ENCODE peak calls at places on chromosome 6, in seven cellular contexts. One of them, this sample, is unnamed. For H3K9me3, the result is how much of the 10 kb centered on the place peaks cover.

GRCh38 chr6:134802426-134803058 is 147.4 kb downstream of the ALDH8A1 start:
- DNase-seq in MM.1S: no peak
- DNase-seq in OCI-LY7: no peak
- DNase-seq in PC-3: peak
- DNase-seq in HCT116: no peak
- DNase-seq in SK-N-SH: no peak
- DNase-seq in hepatocyte: no peak
- DNase-seq in this sample: no peak

GRCh38 chr6:170209354-170210025 is 81.4 kb downstream of the DLL1 start:
- DNase-seq in MM.1S: no peak
- DNase-seq in OCI-LY7: no peak
- DNase-seq in PC-3: no peak
- DNase-seq in HCT116: no peak
- DNase-seq in SK-N-SH: peak
- DNase-seq in hepatocyte: no peak
- DNase-seq in this sample: no peak

GRCh38 chr6:28543671-28544131 is 18.0 kb downstream of the GPX5 start:
- DNase-seq in MM.1S: no peak
- DNase-seq in OCI-LY7: no peak
- DNase-seq in PC-3: no peak
- DNase-seq in HCT116: no peak
- DNase-seq in SK-N-SH: peak
- DNase-seq in hepatocyte: peak
- DNase-seq in this sample: peak

GRCh38 chr6:170449835-170450753 is 103.0 kb downstream of the PSMB1 start:
- DNase-seq in MM.1S: no peak
- DNase-seq in OCI-LY7: no peak
- DNase-seq in PC-3: no peak
- DNase-seq in HCT116: no peak
- DNase-seq in SK-N-SH: no peak
- DNase-seq in hepatocyte: peak
- DNase-seq in this sample: no peak

GRCh38 chr6:18503588-18504231 is 116.6 kb downstream of the RNF144B start:
- DNase-seq in MM.1S: peak
- DNase-seq in OCI-LY7: peak
- DNase-seq in PC-3: peak
- DNase-seq in HCT116: peak
- DNase-seq in SK-N-SH: peak
- DNase-seq in hepatocyte: peak
- DNase-seq in this sample: peak

GRCh38 chr6:131761061-131761761 is 46.6 kb upstream of the ENPP1 start:
- DNase-seq in MM.1S: no peak
- DNase-seq in OCI-LY7: no peak
- DNase-seq in PC-3: peak
- DNase-seq in HCT116: no peak
- DNase-seq in SK-N-SH: no peak
- DNase-seq in hepatocyte: no peak
- DNase-seq in this sample: no peak

GRCh38 chr6:144223686-144224085 is 61.4 kb upstream of the UTRN start:
- DNase-seq in MM.1S: no peak
- DNase-seq in OCI-LY7: no peak
- DNase-seq in PC-3: no peak
- DNase-seq in HCT116: no peak
- DNase-seq in SK-N-SH: no peak
- DNase-seq in hepatocyte: no peak
- DNase-seq in this sample: no peak

GRCh38 chr6:152575621-152576150 is 61.5 kb downstream of the SYNE1 start:
- DNase-seq in MM.1S: no peak
- DNase-seq in OCI-LY7: no peak
- DNase-seq in PC-3: no peak
- DNase-seq in HCT116: no peak
- DNase-seq in SK-N-SH: no peak
- DNase-seq in hepatocyte: no peak
- DNase-seq in this sample: no peak

GRCh38 chr6:6875818-6876470 is 231.8 kb upstream of the RREB1 start:
- DNase-seq in MM.1S: no peak
- DNase-seq in OCI-LY7: no peak
- DNase-seq in PC-3: peak
- DNase-seq in HCT116: peak
- DNase-seq in SK-N-SH: no peak
- DNase-seq in hepatocyte: peak
- DNase-seq in this sample: no peak

GRCh38 chr6:113694278-113695077 is 162.7 kb upstream of the MARCKS start:
- DNase-seq in MM.1S: no peak
- DNase-seq in OCI-LY7: no peak
- DNase-seq in PC-3: peak
- DNase-seq in HCT116: no peak
- DNase-seq in SK-N-SH: no peak
- DNase-seq in hepatocyte: no peak
- DNase-seq in this sample: no peak

GRCh38 chr6:54135665-54136370 is 24.6 kb downstream of the MLIP start:
- DNase-seq in MM.1S: no peak
- DNase-seq in OCI-LY7: no peak
- DNase-seq in PC-3: peak
- DNase-seq in HCT116: no peak
- DNase-seq in SK-N-SH: no peak
- DNase-seq in hepatocyte: peak
- DNase-seq in this sample: no peak

GRCh38 chr6:148500402-148500801 is 157.8 kb downstream of the SASH1 start:
- DNase-seq in MM.1S: no peak
- DNase-seq in OCI-LY7: no peak
- DNase-seq in PC-3: no peak
- DNase-seq in HCT116: no peak
- DNase-seq in SK-N-SH: no peak
- DNase-seq in hepatocyte: no peak
- DNase-seq in this sample: no peak

GRCh38 chr6:33882154-33882553 is 78.4 kb upstream of the MLN start:
- DNase-seq in MM.1S: no peak
- DNase-seq in OCI-LY7: no peak
- DNase-seq in PC-3: no peak
- DNase-seq in HCT116: no peak
- DNase-seq in SK-N-SH: no peak
- DNase-seq in hepatocyte: peak
- DNase-seq in this sample: no peak

GRCh38 chr6:109455161-109455501 is 441 bp downstream of the MICAL1 start:
- DNase-seq in MM.1S: peak
- DNase-seq in OCI-LY7: peak
- DNase-seq in PC-3: no peak
- DNase-seq in HCT116: no peak
- DNase-seq in SK-N-SH: no peak
- DNase-seq in hepatocyte: peak
- DNase-seq in this sample: no peak

GRCh38 chr6:121951918-121952379 is 447.5 kb upstream of the HSF2 start:
- DNase-seq in MM.1S: no peak
- DNase-seq in OCI-LY7: no peak
- DNase-seq in PC-3: peak
- DNase-seq in HCT116: no peak
- DNase-seq in SK-N-SH: no peak
- DNase-seq in hepatocyte: peak
- DNase-seq in this sample: no peak

GRCh38 chr6:6191476-6191875 is 129.0 kb downstream of the F13A1 start:
- DNase-seq in MM.1S: peak
- DNase-seq in OCI-LY7: peak
- DNase-seq in PC-3: no peak
- DNase-seq in HCT116: no peak
- DNase-seq in SK-N-SH: no peak
- DNase-seq in hepatocyte: no peak
- DNase-seq in this sample: peak

GRCh38 chr6:5087389-5087788 is 2.2 kb downstream of the PPP1R3G start:
- DNase-seq in MM.1S: no peak
- DNase-seq in OCI-LY7: no peak
- DNase-seq in PC-3: no peak
- DNase-seq in HCT116: no peak
- DNase-seq in SK-N-SH: no peak
- DNase-seq in hepatocyte: no peak
- DNase-seq in this sample: peak

GRCh38 chr6:32255212-32256153 is 31.6 kb upstream of the NOTCH4 start:
- DNase-seq in MM.1S: peak
- DNase-seq in OCI-LY7: no peak
- DNase-seq in PC-3: no peak
- DNase-seq in HCT116: peak
- DNase-seq in SK-N-SH: peak
- DNase-seq in hepatocyte: peak
- DNase-seq in this sample: peak

GRCh38 chr6:110509617-110510231 is 33.3 kb upstream of the SLC22A16 start:
- DNase-seq in MM.1S: no peak
- DNase-seq in OCI-LY7: no peak
- DNase-seq in PC-3: peak
- DNase-seq in HCT116: peak
- DNase-seq in SK-N-SH: no peak
- DNase-seq in hepatocyte: peak
- DNase-seq in this sample: no peak

GRCh38 chr6:144447487-144447886 is 162.4 kb downstream of the UTRN start:
- DNase-seq in MM.1S: no peak
- DNase-seq in OCI-LY7: no peak
- DNase-seq in PC-3: peak
- DNase-seq in HCT116: no peak
- DNase-seq in SK-N-SH: no peak
- DNase-seq in hepatocyte: no peak
- DNase-seq in this sample: no peak

GRCh38 chr6:35181313-35181932 is 32.3 kb upstream of the SCUBE3 start:
- DNase-seq in MM.1S: peak
- DNase-seq in OCI-LY7: no peak
- DNase-seq in PC-3: peak
- DNase-seq in HCT116: no peak
- DNase-seq in SK-N-SH: no peak
- DNase-seq in hepatocyte: no peak
- DNase-seq in this sample: no peak

GRCh38 chr6:133368664-133369063 is 127.5 kb downstream of the EYA4 start:
- DNase-seq in MM.1S: peak
- DNase-seq in OCI-LY7: no peak
- DNase-seq in PC-3: peak
- DNase-seq in HCT116: peak
- DNase-seq in SK-N-SH: peak
- DNase-seq in hepatocyte: no peak
- DNase-seq in this sample: peak

GRCh38 chr6:130215526-130215925 is 7.2 kb downstream of the SAMD3 start:
- DNase-seq in MM.1S: peak
- DNase-seq in OCI-LY7: no peak
- DNase-seq in PC-3: no peak
- DNase-seq in HCT116: no peak
- DNase-seq in SK-N-SH: no peak
- DNase-seq in hepatocyte: no peak
- DNase-seq in this sample: no peak

GRCh38 chr6:16901777-16902176 is 140.5 kb upstream of the ATXN1 start:
- DNase-seq in MM.1S: no peak
- DNase-seq in OCI-LY7: no peak
- DNase-seq in PC-3: peak
- DNase-seq in HCT116: no peak
- DNase-seq in SK-N-SH: peak
- DNase-seq in hepatocyte: no peak
- DNase-seq in this sample: no peak

GRCh38 chr6:82364087-82365010 is 732 bp downstream of the TPBG start:
- DNase-seq in MM.1S: no peak
- DNase-seq in OCI-LY7: no peak
- DNase-seq in PC-3: peak
- DNase-seq in HCT116: peak
- DNase-seq in SK-N-SH: peak
- DNase-seq in hepatocyte: peak
- DNase-seq in this sample: peak

GRCh38 chr6:36752187-36752885 is 54.7 kb downstream of the RAB44 start:
- DNase-seq in MM.1S: peak
- DNase-seq in OCI-LY7: peak
- DNase-seq in PC-3: peak
- DNase-seq in HCT116: no peak
- DNase-seq in SK-N-SH: no peak
- DNase-seq in hepatocyte: no peak
- DNase-seq in this sample: no peak

GRCh38 chr6:39137235-39137634 is 22.2 kb upstream of the SAYSD1 start:
- DNase-seq in MM.1S: peak
- DNase-seq in OCI-LY7: peak
- DNase-seq in PC-3: peak
- DNase-seq in HCT116: no peak
- DNase-seq in SK-N-SH: no peak
- DNase-seq in hepatocyte: peak
- DNase-seq in this sample: peak

GRCh38 chr6:89139509-89140346 is 6.1 kb upstream of the PM20D2 start:
- DNase-seq in MM.1S: no peak
- DNase-seq in OCI-LY7: no peak
- DNase-seq in PC-3: peak
- DNase-seq in HCT116: no peak
- DNase-seq in SK-N-SH: no peak
- DNase-seq in hepatocyte: peak
- DNase-seq in this sample: no peak
- TF ChIP-seq EZH2phosphoT487 in MM.1S: no peak
- TF ChIP-seq EZH2phosphoT487 in OCI-LY7: no peak
- TF ChIP-seq EZH2phosphoT487 in PC-3: no peak
- TF ChIP-seq EZH2phosphoT487 in HCT116: no peak
- TF ChIP-seq EZH2phosphoT487 in SK-N-SH: no peak
- TF ChIP-seq EZH2phosphoT487 in hepatocyte: no peak
- TF ChIP-seq EZH2phosphoT487 in this sample: no peak

GRCh38 chr6:117267766-117268534 is 2.6 kb downstream of the VGLL2 start:
- DNase-seq in MM.1S: no peak
- DNase-seq in OCI-LY7: no peak
- DNase-seq in PC-3: no peak
- DNase-seq in HCT116: no peak
- DNase-seq in SK-N-SH: no peak
- DNase-seq in hepatocyte: no peak
- DNase-seq in this sample: peak
- TF ChIP-seq CTCF in MM.1S: no peak
- TF ChIP-seq CTCF in OCI-LY7: peak
- TF ChIP-seq CTCF in PC-3: peak
- TF ChIP-seq CTCF in HCT116: peak
- TF ChIP-seq CTCF in SK-N-SH: no peak
- TF ChIP-seq CTCF in hepatocyte: peak
- TF ChIP-seq CTCF in this sample: peak

DNA sequence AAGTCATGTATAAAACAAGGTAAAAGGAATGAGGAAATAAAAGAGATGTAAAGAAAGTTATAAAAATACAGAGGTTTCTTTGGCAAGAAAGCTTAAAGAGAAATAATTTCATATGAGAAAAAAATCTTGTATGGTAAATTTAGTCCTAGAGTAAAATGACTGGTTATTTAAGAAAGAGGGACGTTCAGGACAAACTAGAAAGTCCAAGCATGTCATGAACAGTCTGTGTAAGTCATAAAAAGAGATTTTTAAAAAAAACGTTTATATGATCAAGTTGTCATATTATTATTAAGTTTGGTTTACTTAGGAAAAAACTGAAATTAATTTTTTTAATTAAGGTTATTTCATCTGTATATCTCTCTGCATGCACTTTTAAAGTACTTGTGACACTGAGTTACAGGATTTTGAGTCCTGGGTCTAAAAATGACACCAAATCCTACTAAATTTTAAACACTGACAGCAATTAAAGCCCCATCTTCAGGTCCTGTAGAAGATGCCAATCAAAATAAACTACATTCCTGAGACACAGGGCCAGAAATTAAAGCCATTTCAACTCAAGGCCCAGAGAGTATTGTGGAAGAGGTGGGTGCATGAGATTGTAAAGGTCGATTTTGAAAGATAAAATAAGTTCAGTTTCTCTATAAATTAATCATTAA is 62.4 kb downstream of the AGPAT4 start:
- DNase-seq in MM.1S: no peak
- DNase-seq in OCI-LY7: peak
- DNase-seq in PC-3: no peak
- DNase-seq in HCT116: peak
- DNase-seq in SK-N-SH: no peak
- DNase-seq in hepatocyte: no peak
- DNase-seq in this sample: peak
- H3K9me3 ChIP-seq in MM.1S: under half
- H3K9me3 ChIP-seq in OCI-LY7: under half
- H3K9me3 ChIP-seq in PC-3: under half
- H3K9me3 ChIP-seq in HCT116: under half
- H3K9me3 ChIP-seq in SK-N-SH: under half
- H3K9me3 ChIP-seq in hepatocyte: under half
- H3K9me3 ChIP-seq in this sample: under half

GRCh38 chr6:105318660-105319059 is 84.2 kb downstream of the PREP start:
- DNase-seq in MM.1S: no peak
- DNase-seq in OCI-LY7: no peak
- DNase-seq in PC-3: peak
- DNase-seq in HCT116: peak
- DNase-seq in SK-N-SH: no peak
- DNase-seq in hepatocyte: no peak
- DNase-seq in this sample: no peak
- TF ChIP-seq EZH2phosphoT487 in MM.1S: no peak
- TF ChIP-seq EZH2phosphoT487 in OCI-LY7: no peak
- TF ChIP-seq EZH2phosphoT487 in PC-3: no peak
- TF ChIP-seq EZH2phosphoT487 in HCT116: no peak
- TF ChIP-seq EZH2phosphoT487 in SK-N-SH: no peak
- TF ChIP-seq EZH2phosphoT487 in hepatocyte: no peak
- TF ChIP-seq EZH2phosphoT487 in this sample: no peak